ENCODE peak calls at places on chromosome 17, in ten cellular contexts. K, Q, J, N, Y, T, R, F, S and L are unnamed samples. For H3K4me1, the result is how much of the 10 kb centered on the place peaks cover.

GRCh38 chr17:80517641-80518040 is 27.0 kb upstream of the RPTOR start:
- DNase-seq in K (no peak), Q (no peak), J (no peak), N (no peak), Y (no peak), T (no peak), R (no peak), F (no peak), S (no peak), L (no peak)

GRCh38 chr17:44379887-44380286 is 9.6 kb downstream of the ITGA2B start:
- DNase-seq in K (no peak), Q (no peak), J (no peak), N (no peak), Y (no peak), T (no peak), R (no peak), F (no peak), S (no peak), L (no peak)

GRCh38 chr17:48738424-48738802 is 9.9 kb upstream of the HOXB13 start:
- DNase-seq in K (no peak), Q (no peak), J (no peak), N (no peak), Y (no peak), T (no peak), R (peak), F (no peak), S (no peak), L (no peak)

GRCh38 chr17:78355045-78355641 is 4.7 kb downstream of the SOCS3 start:
- DNase-seq in K (no peak), Q (no peak), J (no peak), N (no peak), Y (no peak), T (no peak), R (no peak), F (no peak), S (no peak), L (no peak)

GRCh38 chr17:30600830-30601494 is 123.8 kb downstream of the GOSR1 start:
- DNase-seq in K (no peak), Q (no peak), J (peak), N (no peak), Y (no peak), T (peak), R (no peak), F (peak), S (peak), L (no peak)

GRCh38 chr17:62653002-62653830 is 25.7 kb downstream of the MRC2 start:
- DNase-seq in K (peak), Q (peak), J (peak), N (peak), Y (peak), T (peak), R (peak), F (peak), S (peak), L (no peak)

GRCh38 chr17:73478768-73479424 is 165.3 kb downstream of the SDK2 start:
- DNase-seq in K (no peak), Q (no peak), J (peak), N (no peak), Y (no peak), T (no peak), R (no peak), F (no peak), S (no peak), L (no peak)

GRCh38 chr17:48729335-48730239 is 1.0 kb upstream of the HOXB13 start:
- DNase-seq in K (no peak), Q (no peak), J (no peak), N (no peak), Y (no peak), T (no peak), R (no peak), F (no peak), S (no peak), L (no peak)

GRCh38 chr17:79950711-79951110 is 85.0 kb downstream of the TBC1D16 start:
- DNase-seq in K (no peak), Q (no peak), J (peak), N (no peak), Y (no peak), T (no peak), R (peak), F (no peak), S (no peak), L (no peak)

GRCh38 chr17:70259400-70259799 is 90.1 kb downstream of the KCNJ2 start:
- DNase-seq in K (no peak), Q (no peak), J (no peak), N (no peak), Y (no peak), T (no peak), R (no peak), F (no peak), S (no peak), L (no peak)

GRCh38 chr17:41539979-41540701 is 12.0 kb upstream of the KRT19 start:
- DNase-seq in K (no peak), Q (no peak), J (no peak), N (no peak), Y (no peak), T (no peak), R (peak), F (no peak), S (no peak), L (no peak)

GRCh38 chr17:64216385-64217248 is 46.4 kb downstream of the TEX2 start:
- DNase-seq in K (peak), Q (peak), J (peak), N (no peak), Y (no peak), T (peak), R (no peak), F (peak), S (peak), L (peak)

GRCh38 chr17:53353919-53354351 is 468.8 kb upstream of the KIF2B start:
- DNase-seq in K (peak), Q (no peak), J (no peak), N (no peak), Y (no peak), T (peak), R (no peak), F (peak), S (no peak), L (no peak)

GRCh38 chr17:66451188-66452149 is 149.1 kb downstream of the PRKCA start:
- DNase-seq in K (peak), Q (no peak), J (peak), N (no peak), Y (no peak), T (no peak), R (no peak), F (no peak), S (no peak), L (no peak)

GRCh38 chr17:37167756-37168155 is 208.0 kb upstream of the C17orf78 start:
- DNase-seq in K (no peak), Q (no peak), J (no peak), N (no peak), Y (no peak), T (no peak), R (no peak), F (no peak), S (no peak), L (no peak)

GRCh38 chr17:27529230-27529796 is 73.1 kb downstream of the KSR1 start:
- DNase-seq in K (no peak), Q (no peak), J (no peak), N (peak), Y (no peak), T (peak), R (no peak), F (no peak), S (peak), L (no peak)

GRCh38 chr17:21573961-21574610 is 118.2 kb upstream of the KCNJ18 start:
- DNase-seq in K (peak), Q (peak), J (no peak), N (peak), Y (peak), T (peak), R (peak), F (peak), S (peak), L (peak)

GRCh38 chr17:14813649-14814048 is 451.5 kb downstream of the PMP22 start:
- DNase-seq in K (no peak), Q (no peak), J (peak), N (peak), Y (no peak), T (no peak), R (no peak), F (peak), S (no peak), L (no peak)

GRCh38 chr17:5815396-5815795 is 231.1 kb upstream of the NLRP1 start:
- DNase-seq in K (no peak), Q (no peak), J (no peak), N (no peak), Y (no peak), T (no peak), R (no peak), F (no peak), S (no peak), L (no peak)

DNA sequence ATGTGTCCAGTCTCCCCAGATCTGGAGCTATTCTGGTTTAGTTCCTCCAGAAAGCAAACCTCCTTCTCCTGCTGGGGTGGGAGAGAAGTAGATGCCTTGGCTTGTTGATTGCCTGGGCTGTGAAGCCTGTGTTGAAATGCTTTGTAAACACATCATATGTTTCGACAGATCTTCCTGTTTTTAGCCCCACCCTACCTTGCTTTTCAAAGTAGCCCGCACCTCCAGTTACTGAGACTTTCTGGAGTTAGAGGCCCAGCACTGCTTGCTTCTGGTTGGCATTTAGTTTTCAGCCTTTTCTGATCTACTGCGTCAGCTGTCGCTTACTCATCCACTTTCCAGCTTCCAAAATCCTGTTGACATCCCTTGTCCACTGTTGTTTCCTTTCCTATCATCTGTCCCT is 17.9 kb upstream of the NDEL1 start:
- DNase-seq in K (no peak), Q (no peak), J (no peak), N (no peak), Y (peak), T (no peak), R (no peak), F (no peak), S (no peak), L (no peak)
- H3K27ac ChIP-seq in K (no peak), Q (no peak), J (no peak), N (peak), Y (no peak), T (no peak), R (no peak), F (peak), S (no peak), L (no peak)

GRCh38 chr17:17220529-17220928 is 14.4 kb upstream of the PLD6 start:
- DNase-seq in K (no peak), Q (no peak), J (no peak), N (no peak), Y (no peak), T (no peak), R (no peak), F (peak), S (no peak), L (no peak)
- H3K4me1 ChIP-seq in K (under half), Q (under half), J (under half), N (under half), Y (under half), T (under half), R (under half), F (under half), S (under half), L (under half)

GRCh38 chr17:58019521-58019920 is 12.5 kb upstream of the SRSF1 start:
- DNase-seq in K (no peak), Q (no peak), J (no peak), N (no peak), Y (no peak), T (no peak), R (no peak), F (no peak), S (no peak), L (no peak)

GRCh38 chr17:58019039-58019438 is 12.0 kb upstream of the SRSF1 start:
- DNase-seq in K (no peak), Q (no peak), J (no peak), N (no peak), Y (no peak), T (no peak), R (no peak), F (no peak), S (no peak), L (no peak)

GRCh38 chr17:58020401-58020800 is 13.4 kb upstream of the SRSF1 start:
- DNase-seq in K (no peak), Q (no peak), J (no peak), N (no peak), Y (no peak), T (no peak), R (no peak), F (no peak), S (no peak), L (no peak)
- H3K27ac ChIP-seq in K (no peak), Q (no peak), J (no peak), N (no peak), Y (no peak), T (no peak), R (no peak), F (no peak), S (no peak), L (no peak)

GRCh38 chr17:3667366-3668278 is 756 bp downstream of the TAX1BP3 start:
- DNase-seq in K (peak), Q (peak), J (peak), N (peak), Y (peak), T (peak), R (peak), F (peak), S (peak), L (peak)
- H3K4me1 ChIP-seq in K (under half), Q (under half), J (under half), N (under half), Y (under half), T (under half), R (under half), F (under half), S (under half), L (under half)

GRCh38 chr17:39208893-39209292 is 8.8 kb downstream of the RPL19 start:
- DNase-seq in K (peak), Q (no peak), J (peak), N (peak), Y (no peak), T (peak), R (no peak), F (no peak), S (no peak), L (peak)

GRCh38 chr17:39208136-39208535 is 8.1 kb downstream of the RPL19 start:
- DNase-seq in K (no peak), Q (no peak), J (no peak), N (peak), Y (no peak), T (no peak), R (no peak), F (no peak), S (peak), L (no peak)

GRCh38 chr17:39210093-39210434 is 10.0 kb downstream of the RPL19 start:
- DNase-seq in K (no peak), Q (no peak), J (no peak), N (no peak), Y (no peak), T (no peak), R (no peak), F (no peak), S (no peak), L (no peak)

GRCh38 chr17:39212200-39212810 is 12.2 kb downstream of the RPL19 start:
- DNase-seq in K (no peak), Q (no peak), J (no peak), N (no peak), Y (no peak), T (no peak), R (no peak), F (no peak), S (no peak), L (no peak)

GRCh38 chr17:39209317-39210092 is 9.4 kb downstream of the RPL19 start:
- DNase-seq in K (peak), Q (peak), J (peak), N (peak), Y (peak), T (peak), R (peak), F (peak), S (peak), L (peak)
- H3K27ac ChIP-seq in K (no peak), Q (peak), J (no peak), N (peak), Y (peak), T (no peak), R (peak), F (peak), S (no peak), L (peak)

GRCh38 chr17:77143306-77143705 is 2.5 kb downstream of the SEC14L1 start:
- DNase-seq in K (no peak), Q (no peak), J (no peak), N (no peak), Y (no peak), T (no peak), R (no peak), F (no peak), S (no peak), L (no peak)
- H3K4me1 ChIP-seq in K (half or more), Q (under half), J (under half), N (under half), Y (under half), T (under half), R (under half), F (under half), S (under half), L (under half)

GRCh38 chr17:67557052-67557845 is 160.5 kb upstream of the NOL11 start:
- DNase-seq in K (no peak), Q (no peak), J (no peak), N (no peak), Y (no peak), T (no peak), R (no peak), F (no peak), S (no peak), L (no peak)
- H3K27ac ChIP-seq in K (no peak), Q (no peak), J (no peak), N (no peak), Y (peak), T (no peak), R (no peak), F (no peak), S (no peak), L (no peak)

DNA sequence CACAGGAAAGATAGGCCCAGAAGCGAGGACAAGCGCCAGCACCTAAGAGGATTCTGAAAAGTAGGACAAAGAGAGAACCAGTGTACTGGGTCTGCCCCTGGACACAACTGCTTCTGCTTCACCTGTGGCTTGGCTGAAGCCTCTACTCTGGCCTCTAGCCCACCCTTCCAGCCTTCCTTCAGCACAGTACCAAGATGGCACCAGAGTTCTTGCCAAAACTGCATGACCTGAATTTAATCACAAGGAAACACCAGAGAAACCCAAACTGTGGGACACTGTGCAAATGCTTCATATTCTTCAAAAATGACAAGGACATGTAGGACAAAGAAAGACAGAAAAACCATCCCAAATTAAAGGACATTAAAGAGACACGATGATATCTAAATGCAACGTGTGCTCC is 116.6 kb downstream of the SMG6 start:
- DNase-seq in K (no peak), Q (no peak), J (no peak), N (no peak), Y (no peak), T (no peak), R (no peak), F (no peak), S (no peak), L (no peak)
- H3K4me1 ChIP-seq in K (under half), Q (under half), J (under half), N (under half), Y (under half), T (under half), R (under half), F (under half), S (under half), L (under half)

GRCh38 chr17:2062571-2063183 is 7.8 kb downstream of the HIC1 start:
- DNase-seq in K (no peak), Q (peak), J (no peak), N (no peak), Y (no peak), T (peak), R (no peak), F (peak), S (peak), L (no peak)

GRCh38 chr17:2064511-2064910 is 9.6 kb downstream of the HIC1 start:
- DNase-seq in K (no peak), Q (peak), J (no peak), N (no peak), Y (no peak), T (no peak), R (peak), F (peak), S (no peak), L (no peak)

GRCh38 chr17:2063306-2064146 is 8.6 kb downstream of the HIC1 start:
- DNase-seq in K (no peak), Q (peak), J (no peak), N (no peak), Y (no peak), T (peak), R (peak), F (peak), S (peak), L (no peak)

GRCh38 chr17:2064980-2065785 is 10.3 kb downstream of the HIC1 start:
- DNase-seq in K (no peak), Q (peak), J (peak), N (no peak), Y (no peak), T (no peak), R (peak), F (peak), S (peak), L (no peak)

GRCh38 chr17:2064147-2064489 is 9.2 kb downstream of the HIC1 start:
- DNase-seq in K (no peak), Q (peak), J (no peak), N (no peak), Y (no peak), T (no peak), R (no peak), F (no peak), S (no peak), L (no peak)
- H3K27ac ChIP-seq in K (peak), Q (peak), J (no peak), N (peak), Y (peak), T (peak), R (no peak), F (peak), S (peak), L (peak)